ENCODE peak calls at places on chromosomes 2 and 18, in ten cellular contexts. One of them, this sample, is unnamed.
A peak's percentile ranks its signal among the peaks of the same experiment; 100 is the strongest.

GRCh38 chr2:197931661-197932312 is 127.4 kb downstream of the PLCL1 start:
- DNase-seq in hepatocyte: no peak
- DNase-seq in WTC11: no peak
- DNase-seq in colonic mucosa: no peak
- DNase-seq in tibial artery: no peak
- DNase-seq in HepG2: no peak
- DNase-seq in left ventricle myocardium inferior: no peak
- DNase-seq in adrenal gland: no peak
- DNase-seq in A549: no peak
- DNase-seq in sigmoid colon: no peak
- DNase-seq in this sample: no peak

GRCh38 chr18:35624140-35624539 is 42.6 kb downstream of the GALNT1 start:
- DNase-seq in hepatocyte: no peak
- DNase-seq in adrenal gland: no peak
- DNase-seq in WTC11: no peak
- DNase-seq in tibial artery: no peak
- DNase-seq in sigmoid colon: no peak
- DNase-seq in HepG2: no peak
- DNase-seq in colonic mucosa: no peak
- DNase-seq in left ventricle myocardium inferior: no peak
- DNase-seq in A549: no peak
- DNase-seq in this sample: no peak

GRCh38 chr2:51710222-51710621 is 678.3 kb upstream of the NRXN1 start:
- DNase-seq in A549: no peak
- DNase-seq in HepG2: peak; percentile 18
- DNase-seq in WTC11: peak; percentile 57
- DNase-seq in hepatocyte: peak; percentile 5
- DNase-seq in sigmoid colon: no peak
- DNase-seq in colonic mucosa: peak; percentile 23
- DNase-seq in tibial artery: no peak
- DNase-seq in left ventricle myocardium inferior: no peak
- DNase-seq in adrenal gland: no peak
- DNase-seq in this sample: no peak

GRCh38 chr2:120892967-120893667 is 157.4 kb downstream of the GLI2 start:
- DNase-seq in adrenal gland: no peak
- DNase-seq in hepatocyte: no peak
- DNase-seq in left ventricle myocardium inferior: no peak
- DNase-seq in tibial artery: no peak
- DNase-seq in colonic mucosa: no peak
- DNase-seq in A549: no peak
- DNase-seq in HepG2: no peak
- DNase-seq in WTC11: no peak
- DNase-seq in sigmoid colon: no peak
- DNase-seq in this sample: peak; percentile 73

GRCh38 chr18:24725644-24726043 is 265.2 kb downstream of the HRH4 start:
- DNase-seq in WTC11: no peak
- DNase-seq in HepG2: no peak
- DNase-seq in adrenal gland: no peak
- DNase-seq in hepatocyte: no peak
- DNase-seq in colonic mucosa: no peak
- DNase-seq in A549: no peak
- DNase-seq in tibial artery: no peak
- DNase-seq in sigmoid colon: no peak
- DNase-seq in left ventricle myocardium inferior: no peak
- DNase-seq in this sample: no peak

GRCh38 chr18:45775241-45775676 is 50.2 kb upstream of the SIGLEC15 start:
- DNase-seq in adrenal gland: peak; percentile 60
- DNase-seq in hepatocyte: peak; percentile 52
- DNase-seq in colonic mucosa: peak; percentile 69
- DNase-seq in WTC11: peak; percentile 62
- DNase-seq in tibial artery: peak; percentile 64
- DNase-seq in left ventricle myocardium inferior: peak; percentile 80
- DNase-seq in HepG2: no peak
- DNase-seq in A549: peak; percentile 43
- DNase-seq in sigmoid colon: peak; percentile 84
- DNase-seq in this sample: peak; percentile 76

GRCh38 chr2:25309402-25309801 is 32.3 kb downstream of the DNMT3A start:
- DNase-seq in sigmoid colon: no peak
- DNase-seq in HepG2: peak; percentile 59
- DNase-seq in tibial artery: peak; percentile 43
- DNase-seq in colonic mucosa: peak; percentile 60
- DNase-seq in adrenal gland: peak; percentile 68
- DNase-seq in hepatocyte: peak; percentile 58
- DNase-seq in WTC11: peak; percentile 78
- DNase-seq in left ventricle myocardium inferior: peak; percentile 45
- DNase-seq in A549: peak; percentile 73
- DNase-seq in this sample: peak; percentile 58

GRCh38 chr18:37440206-37440605 is 125.4 kb downstream of the CELF4 start:
- DNase-seq in sigmoid colon: no peak
- DNase-seq in hepatocyte: no peak
- DNase-seq in tibial artery: no peak
- DNase-seq in left ventricle myocardium inferior: peak; percentile 30
- DNase-seq in WTC11: no peak
- DNase-seq in colonic mucosa: no peak
- DNase-seq in adrenal gland: peak; percentile 61
- DNase-seq in A549: no peak
- DNase-seq in HepG2: no peak
- DNase-seq in this sample: no peak

GRCh38 chr2:74063486-74063885 is 78.8 kb downstream of the TET3 start:
- DNase-seq in HepG2: no peak
- DNase-seq in WTC11: no peak
- DNase-seq in A549: no peak
- DNase-seq in hepatocyte: no peak
- DNase-seq in sigmoid colon: no peak
- DNase-seq in adrenal gland: no peak
- DNase-seq in tibial artery: no peak
- DNase-seq in left ventricle myocardium inferior: no peak
- DNase-seq in colonic mucosa: no peak
- DNase-seq in this sample: no peak

GRCh38 chr18:2883137-2883671 is 36.4 kb downstream of the EMILIN2 start:
- DNase-seq in adrenal gland: no peak
- DNase-seq in tibial artery: no peak
- DNase-seq in HepG2: no peak
- DNase-seq in sigmoid colon: no peak
- DNase-seq in A549: no peak
- DNase-seq in hepatocyte: no peak
- DNase-seq in colonic mucosa: no peak
- DNase-seq in WTC11: no peak
- DNase-seq in left ventricle myocardium inferior: no peak
- DNase-seq in this sample: no peak

GRCh38 chr2:201872576-201872975 is 66.2 kb downstream of the CDK15 start:
- DNase-seq in WTC11: no peak
- DNase-seq in sigmoid colon: no peak
- DNase-seq in colonic mucosa: no peak
- DNase-seq in HepG2: no peak
- DNase-seq in adrenal gland: no peak
- DNase-seq in left ventricle myocardium inferior: no peak
- DNase-seq in tibial artery: no peak
- DNase-seq in hepatocyte: no peak
- DNase-seq in A549: no peak
- DNase-seq in this sample: no peak

GRCh38 chr2:3603536-3604206 is 8.8 kb downstream of the COLEC11 start:
- DNase-seq in left ventricle myocardium inferior: no peak
- DNase-seq in HepG2: no peak
- DNase-seq in tibial artery: no peak
- DNase-seq in sigmoid colon: peak; percentile 25
- DNase-seq in colonic mucosa: no peak
- DNase-seq in hepatocyte: no peak
- DNase-seq in adrenal gland: no peak
- DNase-seq in WTC11: no peak
- DNase-seq in A549: no peak
- DNase-seq in this sample: no peak

DNA sequence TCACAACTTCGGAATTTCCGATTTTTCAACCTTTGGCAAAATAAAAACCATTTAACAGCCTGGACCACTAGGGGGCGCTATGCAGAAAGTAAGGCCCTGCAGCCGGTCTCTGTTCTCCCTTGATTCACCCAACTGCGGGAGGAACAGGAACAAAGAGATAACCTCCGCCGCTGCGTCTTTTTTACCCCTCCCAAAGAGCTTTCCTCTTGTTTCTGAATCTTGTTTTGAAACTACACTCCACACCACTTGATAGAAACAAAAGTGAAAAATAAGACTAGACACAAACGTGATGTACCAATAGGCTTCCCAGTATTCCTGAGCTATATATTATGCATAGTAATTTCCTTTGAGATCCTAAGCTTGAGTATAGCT is 231.2 kb downstream of the MYO3B start:
- DNase-seq in adrenal gland: peak; percentile 83
- DNase-seq in A549: no peak
- DNase-seq in HepG2: peak; percentile 71
- DNase-seq in WTC11: peak; percentile 80
- DNase-seq in left ventricle myocardium inferior: peak; percentile 50
- DNase-seq in tibial artery: peak; percentile 69
- DNase-seq in sigmoid colon: peak; percentile 84
- DNase-seq in hepatocyte: peak; percentile 88
- DNase-seq in colonic mucosa: peak; percentile 85
- DNase-seq in this sample: peak; percentile 66
- TF ChIP-seq CTCF in adrenal gland: peak; percentile 83
- TF ChIP-seq CTCF in A549: peak; percentile 79
- TF ChIP-seq CTCF in HepG2: peak; percentile 88
- TF ChIP-seq CTCF in WTC11: peak; percentile 95
- TF ChIP-seq CTCF in left ventricle myocardium inferior: peak; percentile 85
- TF ChIP-seq CTCF in tibial artery: peak; percentile 75
- TF ChIP-seq CTCF in sigmoid colon: peak; percentile 81
- TF ChIP-seq CTCF in hepatocyte: peak; percentile 93
- TF ChIP-seq CTCF in colonic mucosa: peak; percentile 84
- TF ChIP-seq CTCF in this sample: peak; percentile 87

DNA sequence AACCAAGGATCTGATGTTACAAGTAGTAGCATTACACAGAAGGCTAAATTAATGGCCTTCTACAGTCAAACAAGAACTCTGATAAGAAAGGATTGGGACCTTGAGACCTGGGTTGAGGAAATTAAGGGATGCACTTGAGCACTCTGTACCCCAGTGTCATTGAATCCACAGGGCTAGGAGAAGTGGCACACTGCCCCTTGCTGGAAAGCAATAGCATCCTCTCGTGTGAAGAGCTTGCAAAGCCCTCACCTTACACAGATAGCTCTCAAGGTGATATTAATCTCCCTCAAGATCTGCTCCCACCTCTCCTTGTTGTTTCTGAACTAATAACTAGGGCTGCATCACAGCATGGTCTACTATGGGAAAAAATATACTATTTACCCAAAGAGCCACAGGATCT is 26.5 kb upstream of the CHST9 start:
- DNase-seq in hepatocyte: no peak
- DNase-seq in HepG2: no peak
- DNase-seq in sigmoid colon: no peak
- DNase-seq in WTC11: no peak
- DNase-seq in colonic mucosa: no peak
- DNase-seq in adrenal gland: no peak
- DNase-seq in A549: no peak
- DNase-seq in tibial artery: no peak
- DNase-seq in left ventricle myocardium inferior: no peak
- DNase-seq in this sample: no peak
- TF ChIP-seq CTCF in hepatocyte: no peak
- TF ChIP-seq CTCF in HepG2: peak; percentile 13
- TF ChIP-seq CTCF in sigmoid colon: no peak
- TF ChIP-seq CTCF in WTC11: no peak
- TF ChIP-seq CTCF in colonic mucosa: no peak
- TF ChIP-seq CTCF in adrenal gland: no peak
- TF ChIP-seq CTCF in A549: no peak
- TF ChIP-seq CTCF in tibial artery: no peak
- TF ChIP-seq CTCF in left ventricle myocardium inferior: peak; percentile 27
- TF ChIP-seq CTCF in this sample: no peak

GRCh38 chr2:146312899-146313298 is 1531.9 kb upstream of the ACVR2A start:
- DNase-seq in sigmoid colon: no peak
- DNase-seq in hepatocyte: no peak
- DNase-seq in WTC11: no peak
- DNase-seq in A549: no peak
- DNase-seq in adrenal gland: no peak
- DNase-seq in HepG2: no peak
- DNase-seq in colonic mucosa: no peak
- DNase-seq in left ventricle myocardium inferior: no peak
- DNase-seq in tibial artery: no peak
- DNase-seq in this sample: no peak
- TF ChIP-seq CTCF in sigmoid colon: no peak
- TF ChIP-seq CTCF in hepatocyte: peak; percentile 45
- TF ChIP-seq CTCF in WTC11: no peak
- TF ChIP-seq CTCF in A549: peak; percentile 40
- TF ChIP-seq CTCF in adrenal gland: no peak
- TF ChIP-seq CTCF in HepG2: peak; percentile 35
- TF ChIP-seq CTCF in colonic mucosa: no peak
- TF ChIP-seq CTCF in left ventricle myocardium inferior: peak; percentile 27
- TF ChIP-seq CTCF in tibial artery: peak; percentile 25
- TF ChIP-seq CTCF in this sample: no peak

GRCh38 chr2:152421521-152422367 is 86.8 kb downstream of the FMNL2 start:
- DNase-seq in HepG2: peak; percentile 89
- DNase-seq in left ventricle myocardium inferior: no peak
- DNase-seq in A549: peak; percentile 72
- DNase-seq in tibial artery: peak; percentile 64
- DNase-seq in sigmoid colon: no peak
- DNase-seq in colonic mucosa: peak; percentile 72
- DNase-seq in adrenal gland: peak; percentile 86
- DNase-seq in hepatocyte: peak; percentile 82
- DNase-seq in WTC11: no peak
- DNase-seq in this sample: no peak

GRCh38 chr2:152415811-152416210 is 80.8 kb downstream of the FMNL2 start:
- DNase-seq in adrenal gland: no peak
- DNase-seq in A549: no peak
- DNase-seq in colonic mucosa: no peak
- DNase-seq in sigmoid colon: no peak
- DNase-seq in left ventricle myocardium inferior: no peak
- DNase-seq in WTC11: no peak
- DNase-seq in tibial artery: no peak
- DNase-seq in HepG2: no peak
- DNase-seq in hepatocyte: no peak
- DNase-seq in this sample: no peak

GRCh38 chr2:152420923-152421322 is 85.9 kb downstream of the FMNL2 start:
- DNase-seq in adrenal gland: no peak
- DNase-seq in hepatocyte: no peak
- DNase-seq in A549: no peak
- DNase-seq in WTC11: no peak
- DNase-seq in HepG2: no peak
- DNase-seq in colonic mucosa: no peak
- DNase-seq in sigmoid colon: no peak
- DNase-seq in tibial artery: no peak
- DNase-seq in left ventricle myocardium inferior: no peak
- DNase-seq in this sample: no peak

GRCh38 chr2:152419944-152420813 is 85.2 kb downstream of the FMNL2 start:
- DNase-seq in adrenal gland: no peak
- DNase-seq in colonic mucosa: no peak
- DNase-seq in HepG2: no peak
- DNase-seq in hepatocyte: no peak
- DNase-seq in left ventricle myocardium inferior: no peak
- DNase-seq in tibial artery: no peak
- DNase-seq in WTC11: no peak
- DNase-seq in A549: no peak
- DNase-seq in sigmoid colon: no peak
- DNase-seq in this sample: no peak

DNA sequence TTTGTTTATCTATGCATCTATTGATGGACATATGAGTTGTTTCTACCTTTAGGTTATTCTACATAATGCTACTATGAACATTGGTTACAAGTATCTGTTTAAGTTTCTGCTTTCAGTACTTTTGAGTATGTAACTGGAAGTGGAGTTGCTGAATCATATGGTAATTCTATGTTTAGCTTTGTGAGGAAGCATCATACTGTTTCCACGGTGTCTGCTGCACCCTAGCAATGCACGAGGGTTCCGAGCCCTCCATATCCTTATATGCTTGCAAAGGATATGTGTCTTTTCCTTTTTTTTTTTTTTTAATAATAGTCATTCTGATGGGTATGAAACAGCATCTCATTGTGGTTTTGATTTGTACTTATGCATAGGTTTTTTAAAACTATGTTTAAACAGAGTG is 83.7 kb downstream of the FMNL2 start:
- DNase-seq in left ventricle myocardium inferior: no peak
- DNase-seq in sigmoid colon: no peak
- DNase-seq in adrenal gland: peak; percentile 36
- DNase-seq in hepatocyte: no peak
- DNase-seq in HepG2: no peak
- DNase-seq in A549: no peak
- DNase-seq in WTC11: no peak
- DNase-seq in colonic mucosa: no peak
- DNase-seq in tibial artery: peak; percentile 27
- DNase-seq in this sample: no peak
- TF ChIP-seq CTCF in left ventricle myocardium inferior: no peak
- TF ChIP-seq CTCF in sigmoid colon: no peak
- TF ChIP-seq CTCF in adrenal gland: no peak
- TF ChIP-seq CTCF in hepatocyte: no peak
- TF ChIP-seq CTCF in HepG2: no peak
- TF ChIP-seq CTCF in A549: no peak
- TF ChIP-seq CTCF in WTC11: no peak
- TF ChIP-seq CTCF in colonic mucosa: no peak
- TF ChIP-seq CTCF in tibial artery: no peak
- TF ChIP-seq CTCF in this sample: no peak